ENCODE peak calls at places on chromosomes 7 and 10, in five cellular contexts. E is bronchial epithelial cell, Z is fibroblast of pulmonary artery, J is Peyer's patch, X is A549. I is an unnamed sample.

GRCh38 chr10:67011480-67011879 is 85.6 kb downstream of the LRRTM3 start:
- DNase-seq in E (no peak), Z (no peak), J (no peak), X (no peak), I (no peak)

GRCh38 chr10:26214538-26215461 is 1.8 kb upstream of the GAD2 start:
- DNase-seq in E (no peak), Z (no peak), J (no peak), X (no peak), I (no peak)

GRCh38 chr10:125028291-125028867 is 86.5 kb downstream of the ZRANB1 start:
- DNase-seq in E (peak), Z (no peak), J (no peak), X (no peak), I (peak)

GRCh38 chr10:121692626-121693025 is 94.4 kb upstream of the FGFR2 start:
- DNase-seq in E (no peak), Z (no peak), J (no peak), X (no peak), I (no peak)

GRCh38 chr10:21076381-21076780 is 179.3 kb upstream of the NEBL start:
- DNase-seq in E (no peak), Z (peak), J (no peak), X (no peak), I (no peak)

GRCh38 chr7:99380032-99380822 is 5.7 kb downstream of the ARPC1B start:
- DNase-seq in E (no peak), Z (peak), J (no peak), X (no peak), I (no peak)

GRCh38 chr10:70494966-70495365 is 16.4 kb downstream of the PALD1 start:
- DNase-seq in E (no peak), Z (no peak), J (no peak), X (no peak), I (no peak)

GRCh38 chr10:89889610-89890009 is 188.2 kb downstream of the KIF20B start:
- DNase-seq in E (no peak), Z (no peak), J (no peak), X (no peak), I (no peak)

GRCh38 chr7:6608081-6608480 is 7.3 kb upstream of the ZNF853 start:
- DNase-seq in E (no peak), Z (no peak), J (no peak), X (no peak), I (no peak)

GRCh38 chr10:107160866-107161265 is 3.6 kb downstream of the SORCS1 start:
- DNase-seq in E (no peak), Z (no peak), J (no peak), X (no peak), I (no peak)

GRCh38 chr7:30979027-30979426 is 15.3 kb downstream of the GHRHR start:
- DNase-seq in E (no peak), Z (no peak), J (peak), X (no peak), I (no peak)

GRCh38 chr10:69415049-69415448 is 1.7 kb downstream of the TACR2 start:
- DNase-seq in E (no peak), Z (no peak), J (no peak), X (no peak), I (no peak)

GRCh38 chr10:102451105-102451969 is at the start of gene C10orf95:
- DNase-seq in E (peak), Z (no peak), J (peak), X (no peak), I (no peak)

GRCh38 chr10:43689618-43689954 is 40.9 kb upstream of the ZNF32 start:
- DNase-seq in E (no peak), Z (peak), J (peak), X (peak), I (no peak)

GRCh38 chr7:22855049-22855392 is 32.4 kb upstream of the TOMM7 start:
- DNase-seq in E (no peak), Z (no peak), J (no peak), X (peak), I (no peak)

GRCh38 chr10:6327906-6328707 is 125.4 kb downstream of the PFKFB3 start:
- DNase-seq in E (no peak), Z (no peak), J (no peak), X (no peak), I (no peak)

GRCh38 chr10:44752451-44753441 is 158.4 kb upstream of the TMEM72 start:
- DNase-seq in E (peak), Z (peak), J (no peak), X (no peak), I (peak)

GRCh38 chr7:33742521-33742920 is 162.8 kb upstream of the BMPER start:
- DNase-seq in E (peak), Z (peak), J (no peak), X (no peak), I (no peak)

GRCh38 chr10:10164845-10165244 is 852.8 kb upstream of the CELF2 start:
- DNase-seq in E (no peak), Z (no peak), J (no peak), X (no peak), I (no peak)

GRCh38 chr7:149883452-149883861 is 9.7 kb downstream of the ATP6V0E2 start:
- DNase-seq in E (peak), Z (peak), J (peak), X (peak), I (no peak)

GRCh38 chr10:69464801-69465401 is 13.6 kb downstream of the TSPAN15 start:
- DNase-seq in E (no peak), Z (no peak), J (peak), X (no peak), I (no peak)

GRCh38 chr7:831596-832291 is 532 bp upstream of the SUN1 start:
- DNase-seq in E (peak), Z (peak), J (no peak), X (peak), I (peak)

GRCh38 chr7:3238525-3239210 is 62.4 kb upstream of the SDK1 start:
- DNase-seq in E (peak), Z (no peak), J (no peak), X (no peak), I (no peak)

GRCh38 chr10:71522438-71523144 is 125.9 kb downstream of the CDH23 start:
- DNase-seq in E (no peak), Z (no peak), J (no peak), X (no peak), I (no peak)

GRCh38 chr7:148761499-148762278 is 63.0 kb downstream of the CUL1 start:
- DNase-seq in E (no peak), Z (no peak), J (no peak), X (no peak), I (no peak)

GRCh38 chr7:131040467-131040932 is 287.2 kb upstream of the MKLN1 start:
- DNase-seq in E (peak), Z (peak), J (no peak), X (peak), I (peak)

GRCh38 chr7:108630002-108630401 is 60.3 kb downstream of the DNAJB9 start:
- DNase-seq in E (no peak), Z (peak), J (no peak), X (no peak), I (no peak)

GRCh38 chr10:47396311-47396717 is 12.2 kb upstream of the ZNF488 start:
- DNase-seq in E (peak), Z (no peak), J (no peak), X (no peak), I (no peak)

GRCh38 chr7:41146423-41146822 is 556.5 kb downstream of the INHBA start:
- DNase-seq in E (peak), Z (no peak), J (no peak), X (no peak), I (no peak)

GRCh38 chr7:50486512-50486911 is 36.4 kb upstream of the FIGNL1 start:
- DNase-seq in E (no peak), Z (no peak), J (no peak), X (no peak), I (no peak)

GRCh38 chr7:50476953-50477625 is 26.9 kb upstream of the FIGNL1 start:
- DNase-seq in E (no peak), Z (no peak), J (no peak), X (no peak), I (no peak)

GRCh38 chr7:50479743-50480517 is 29.8 kb upstream of the FIGNL1 start:
- DNase-seq in E (no peak), Z (no peak), J (no peak), X (no peak), I (no peak)

GRCh38 chr7:50477640-50478039 is 27.5 kb upstream of the FIGNL1 start:
- DNase-seq in E (no peak), Z (no peak), J (no peak), X (no peak), I (no peak)

GRCh38 chr7:50481867-50482266 is 31.7 kb upstream of the FIGNL1 start:
- DNase-seq in E (no peak), Z (no peak), J (no peak), X (no peak), I (no peak)
- TF ChIP-seq CTCF in E (no peak), Z (no peak), J (no peak), X (no peak), I (no peak)

GRCh38 chr7:27605689-27606269 is 56.9 kb downstream of the HIBADH start:
- DNase-seq in E (peak), Z (peak), J (no peak), X (peak), I (peak)

GRCh38 chr7:27608776-27609495 is 53.7 kb downstream of the HIBADH start:
- DNase-seq in E (peak), Z (no peak), J (no peak), X (no peak), I (no peak)

GRCh38 chr7:27607210-27607606 is 55.5 kb downstream of the HIBADH start:
- DNase-seq in E (no peak), Z (no peak), J (no peak), X (no peak), I (no peak)

GRCh38 chr7:27605283-27605682 is 57.4 kb downstream of the HIBADH start:
- DNase-seq in E (no peak), Z (no peak), J (no peak), X (peak), I (no peak)

GRCh38 chr7:27606270-27607209 is 56.1 kb downstream of the HIBADH start:
- DNase-seq in E (peak), Z (peak), J (no peak), X (no peak), I (peak)
- H3K4me3 ChIP-seq in E (no peak), Z (no peak), J (no peak), X (no peak), I (no peak)

GRCh38 chr7:26860361-26860760 is 4.0 kb downstream of the SKAP2 start:
- DNase-seq in E (peak), Z (no peak), J (no peak), X (no peak), I (no peak)
- TF ChIP-seq CTCF in E (peak), Z (no peak), J (no peak), X (peak), I (no peak)

DNA sequence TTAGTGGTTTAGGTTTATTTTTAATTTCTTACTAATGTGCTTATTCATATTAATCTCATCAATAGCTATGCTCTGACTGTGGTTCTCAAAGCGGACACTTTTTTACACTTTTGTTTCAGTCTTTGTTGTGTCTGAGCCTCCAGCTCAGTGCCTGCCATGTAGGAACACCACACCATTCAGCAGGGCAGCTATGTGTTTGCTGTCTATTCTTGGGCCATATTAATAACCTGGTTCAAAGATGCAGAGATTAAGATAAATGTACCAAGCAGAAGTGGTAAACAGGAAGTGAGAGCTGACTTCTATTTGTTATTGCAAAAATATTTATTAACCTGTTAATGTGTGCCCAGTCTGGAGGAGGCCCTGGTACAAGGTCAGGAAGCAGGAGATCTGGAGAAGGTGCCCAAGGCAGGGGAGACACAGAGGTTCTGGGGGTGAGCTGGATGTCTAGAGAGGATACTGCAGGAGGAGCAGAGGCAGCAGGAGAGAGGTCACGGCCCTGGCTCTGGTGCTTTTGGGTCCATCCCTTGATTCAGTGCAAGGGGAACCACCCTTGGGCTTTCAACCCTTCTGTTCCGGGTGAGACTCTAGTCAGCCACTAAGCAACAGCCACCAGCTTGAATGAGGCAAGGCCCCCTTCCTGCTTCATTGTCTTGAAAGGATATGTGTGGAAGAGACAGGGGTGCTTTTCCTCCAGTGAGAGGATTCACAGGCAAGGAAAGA is 1.9 kb downstream of the TBXAS1 start:
- DNase-seq in E (no peak), Z (no peak), J (no peak), X (no peak), I (no peak)
- H3K4me3 ChIP-seq in E (no peak), Z (no peak), J (peak), X (no peak), I (no peak)

GRCh38 chr10:664248-664647 is 25.2 kb downstream of the DIP2C start:
- DNase-seq in E (no peak), Z (no peak), J (no peak), X (no peak), I (no peak)
- TF ChIP-seq CTCF in E (no peak), Z (no peak), J (no peak), X (no peak), I (no peak)

GRCh38 chr7:112556633-112557032 is 75.8 kb downstream of the LSMEM1 start:
- DNase-seq in E (peak), Z (no peak), J (no peak), X (no peak), I (no peak)

GRCh38 chr7:112550468-112551060 is 69.8 kb downstream of the LSMEM1 start:
- DNase-seq in E (peak), Z (peak), J (no peak), X (peak), I (peak)

GRCh38 chr7:112554591-112554990 is 73.8 kb downstream of the LSMEM1 start:
- DNase-seq in E (no peak), Z (no peak), J (no peak), X (no peak), I (no peak)
- H3K4me3 ChIP-seq in E (no peak), Z (no peak), J (no peak), X (no peak), I (no peak)

GRCh38 chr7:145795132-145795531 is 321.5 kb upstream of the CNTNAP2 start:
- DNase-seq in E (no peak), Z (no peak), J (no peak), X (no peak), I (no peak)
- TF ChIP-seq CTCF in E (no peak), Z (no peak), J (no peak), X (no peak), I (no peak)

GRCh38 chr7:47405921-47406765 is 175.8 kb downstream of the TNS3 start:
- DNase-seq in E (peak), Z (peak), J (peak), X (no peak), I (no peak)
- H3K4me3 ChIP-seq in E (no peak), Z (no peak), J (no peak), X (no peak), I (no peak)